ENCODE peak calls at places on chromosomes 7 and 10, in six cellular contexts. One of them, this sample, is unnamed.

GRCh38 chr10:101310528-101311439 is 43.2 kb upstream of the BTRC start:
- DNase-seq in lung: no peak
- DNase-seq in mammary epithelial cell: no peak
- DNase-seq in hepatocyte: peak
- DNase-seq in heart right ventricle: no peak
- DNase-seq in Peyer's patch: no peak
- DNase-seq in this sample: no peak

GRCh38 chr10:125886914-125887512 is 5.9 kb upstream of the DHX32 start:
- DNase-seq in Peyer's patch: no peak
- DNase-seq in heart right ventricle: no peak
- DNase-seq in hepatocyte: no peak
- DNase-seq in lung: no peak
- DNase-seq in mammary epithelial cell: peak
- DNase-seq in this sample: no peak

GRCh38 chr10:97778452-97779302 is 6.9 kb upstream of the SFRP5 start:
- DNase-seq in heart right ventricle: no peak
- DNase-seq in hepatocyte: no peak
- DNase-seq in Peyer's patch: no peak
- DNase-seq in lung: no peak
- DNase-seq in mammary epithelial cell: no peak
- DNase-seq in this sample: no peak

GRCh38 chr7:102320601-102321350 is 34.1 kb downstream of the SH2B2 start:
- DNase-seq in lung: no peak
- DNase-seq in heart right ventricle: no peak
- DNase-seq in Peyer's patch: no peak
- DNase-seq in mammary epithelial cell: no peak
- DNase-seq in hepatocyte: no peak
- DNase-seq in this sample: no peak

GRCh38 chr10:80144302-80145131 is 12.0 kb downstream of the PLAC9 start:
- DNase-seq in mammary epithelial cell: no peak
- DNase-seq in hepatocyte: no peak
- DNase-seq in Peyer's patch: peak
- DNase-seq in heart right ventricle: no peak
- DNase-seq in lung: no peak
- DNase-seq in this sample: peak

GRCh38 chr7:78099715-78100477 is 301.3 kb downstream of the PHTF2 start:
- DNase-seq in lung: no peak
- DNase-seq in hepatocyte: no peak
- DNase-seq in Peyer's patch: no peak
- DNase-seq in mammary epithelial cell: peak
- DNase-seq in heart right ventricle: no peak
- DNase-seq in this sample: no peak

GRCh38 chr10:46540412-46541016 is 15.9 kb downstream of the GPRIN2 start:
- DNase-seq in lung: no peak
- DNase-seq in heart right ventricle: no peak
- DNase-seq in Peyer's patch: no peak
- DNase-seq in mammary epithelial cell: no peak
- DNase-seq in hepatocyte: no peak
- DNase-seq in this sample: peak

GRCh38 chr7:41448104-41448503 is 254.8 kb downstream of the INHBA start:
- DNase-seq in Peyer's patch: no peak
- DNase-seq in heart right ventricle: no peak
- DNase-seq in mammary epithelial cell: no peak
- DNase-seq in lung: no peak
- DNase-seq in hepatocyte: no peak
- DNase-seq in this sample: no peak

GRCh38 chr7:149872419-149873073 is 1.2 kb upstream of the ATP6V0E2 start:
- DNase-seq in Peyer's patch: peak
- DNase-seq in hepatocyte: peak
- DNase-seq in heart right ventricle: peak
- DNase-seq in lung: peak
- DNase-seq in mammary epithelial cell: peak
- DNase-seq in this sample: peak

GRCh38 chr10:22761569-22762220 is 47.3 kb upstream of the PIP4K2A start:
- DNase-seq in Peyer's patch: no peak
- DNase-seq in mammary epithelial cell: no peak
- DNase-seq in hepatocyte: no peak
- DNase-seq in heart right ventricle: no peak
- DNase-seq in lung: no peak
- DNase-seq in this sample: no peak

GRCh38 chr10:18486444-18486843 is 164.9 kb downstream of the NSUN6 start:
- DNase-seq in Peyer's patch: no peak
- DNase-seq in mammary epithelial cell: no peak
- DNase-seq in hepatocyte: peak
- DNase-seq in heart right ventricle: no peak
- DNase-seq in lung: no peak
- DNase-seq in this sample: no peak

GRCh38 chr7:80387634-80388033 is 124.2 kb downstream of the GNAT3 start:
- DNase-seq in lung: no peak
- DNase-seq in mammary epithelial cell: peak
- DNase-seq in heart right ventricle: no peak
- DNase-seq in Peyer's patch: no peak
- DNase-seq in hepatocyte: no peak
- DNase-seq in this sample: no peak

GRCh38 chr10:121288864-121289659 is 309.2 kb downstream of the FGFR2 start:
- DNase-seq in lung: no peak
- DNase-seq in Peyer's patch: no peak
- DNase-seq in hepatocyte: no peak
- DNase-seq in heart right ventricle: no peak
- DNase-seq in mammary epithelial cell: no peak
- DNase-seq in this sample: no peak

GRCh38 chr10:103466734-103467133 is 8.0 kb upstream of the CALHM1 start:
- DNase-seq in lung: no peak
- DNase-seq in Peyer's patch: no peak
- DNase-seq in hepatocyte: no peak
- DNase-seq in mammary epithelial cell: no peak
- DNase-seq in heart right ventricle: no peak
- DNase-seq in this sample: no peak

GRCh38 chr10:49741108-49741995 is 20.8 kb downstream of the OGDHL start:
- DNase-seq in Peyer's patch: no peak
- DNase-seq in lung: no peak
- DNase-seq in hepatocyte: no peak
- DNase-seq in mammary epithelial cell: no peak
- DNase-seq in heart right ventricle: no peak
- DNase-seq in this sample: peak

GRCh38 chr10:71239946-71240795 is 27.8 kb downstream of the UNC5B start:
- DNase-seq in lung: no peak
- DNase-seq in mammary epithelial cell: no peak
- DNase-seq in heart right ventricle: peak
- DNase-seq in Peyer's patch: no peak
- DNase-seq in hepatocyte: no peak
- DNase-seq in this sample: no peak

GRCh38 chr7:151632750-151633515 is 113.2 kb upstream of the RHEB start:
- DNase-seq in heart right ventricle: peak
- DNase-seq in lung: peak
- DNase-seq in hepatocyte: peak
- DNase-seq in Peyer's patch: peak
- DNase-seq in mammary epithelial cell: peak
- DNase-seq in this sample: peak

GRCh38 chr7:128900237-128900636 is 10.3 kb downstream of the KCP start:
- DNase-seq in lung: no peak
- DNase-seq in heart right ventricle: no peak
- DNase-seq in Peyer's patch: no peak
- DNase-seq in hepatocyte: no peak
- DNase-seq in mammary epithelial cell: no peak
- DNase-seq in this sample: no peak
- H3K4me3 ChIP-seq in lung: no peak
- H3K4me3 ChIP-seq in heart right ventricle: no peak
- H3K4me3 ChIP-seq in Peyer's patch: no peak
- H3K4me3 ChIP-seq in hepatocyte: no peak
- H3K4me3 ChIP-seq in mammary epithelial cell: no peak
- H3K4me3 ChIP-seq in this sample: no peak

GRCh38 chr7:141363748-141364147 is 187.5 kb upstream of the AGK start:
- DNase-seq in heart right ventricle: no peak
- DNase-seq in hepatocyte: no peak
- DNase-seq in mammary epithelial cell: no peak
- DNase-seq in Peyer's patch: no peak
- DNase-seq in lung: no peak
- DNase-seq in this sample: no peak

GRCh38 chr7:141370178-141370577 is 181.0 kb upstream of the AGK start:
- DNase-seq in lung: no peak
- DNase-seq in hepatocyte: no peak
- DNase-seq in Peyer's patch: no peak
- DNase-seq in heart right ventricle: no peak
- DNase-seq in mammary epithelial cell: no peak
- DNase-seq in this sample: no peak

GRCh38 chr7:141374425-141374824 is 176.8 kb upstream of the AGK start:
- DNase-seq in lung: no peak
- DNase-seq in Peyer's patch: no peak
- DNase-seq in mammary epithelial cell: no peak
- DNase-seq in heart right ventricle: no peak
- DNase-seq in hepatocyte: no peak
- DNase-seq in this sample: no peak

GRCh38 chr7:141366098-141366621 is 185.1 kb upstream of the AGK start:
- DNase-seq in heart right ventricle: no peak
- DNase-seq in lung: no peak
- DNase-seq in hepatocyte: no peak
- DNase-seq in Peyer's patch: no peak
- DNase-seq in mammary epithelial cell: no peak
- DNase-seq in this sample: peak

DNA sequence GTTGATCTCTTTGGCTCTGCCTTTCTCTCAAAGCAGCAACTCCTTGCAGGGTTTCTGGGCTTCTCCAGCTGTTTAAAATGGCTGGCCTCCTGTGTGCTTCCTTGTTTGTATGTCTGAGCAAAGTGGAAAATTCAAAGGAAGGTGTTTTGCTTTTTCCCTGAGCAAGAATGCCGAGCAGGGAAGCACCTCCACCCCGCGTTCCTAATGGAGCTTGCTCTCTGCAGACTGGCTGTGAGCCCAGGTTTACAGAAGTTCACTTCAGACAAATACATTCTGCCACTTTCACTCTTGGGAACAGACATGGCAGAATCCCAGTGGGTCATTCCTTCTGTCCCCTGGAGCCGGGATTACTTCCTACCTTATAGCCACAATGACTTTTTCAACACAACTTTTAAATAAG is 181.8 kb upstream of the AGK start:
- DNase-seq in hepatocyte: peak
- DNase-seq in lung: no peak
- DNase-seq in Peyer's patch: no peak
- DNase-seq in mammary epithelial cell: no peak
- DNase-seq in heart right ventricle: peak
- DNase-seq in this sample: no peak
- TF ChIP-seq CTCF in hepatocyte: no peak
- TF ChIP-seq CTCF in lung: no peak
- TF ChIP-seq CTCF in Peyer's patch: no peak
- TF ChIP-seq CTCF in mammary epithelial cell: no peak
- TF ChIP-seq CTCF in heart right ventricle: no peak
- TF ChIP-seq CTCF in this sample: no peak

GRCh38 chr7:30755384-30756154 is 3.6 kb downstream of the INMT start:
- DNase-seq in lung: no peak
- DNase-seq in hepatocyte: no peak
- DNase-seq in heart right ventricle: peak
- DNase-seq in mammary epithelial cell: no peak
- DNase-seq in Peyer's patch: no peak
- DNase-seq in this sample: no peak
- H3K4me3 ChIP-seq in lung: peak
- H3K4me3 ChIP-seq in hepatocyte: no peak
- H3K4me3 ChIP-seq in heart right ventricle: peak
- H3K4me3 ChIP-seq in mammary epithelial cell: no peak
- H3K4me3 ChIP-seq in Peyer's patch: no peak
- H3K4me3 ChIP-seq in this sample: no peak

DNA sequence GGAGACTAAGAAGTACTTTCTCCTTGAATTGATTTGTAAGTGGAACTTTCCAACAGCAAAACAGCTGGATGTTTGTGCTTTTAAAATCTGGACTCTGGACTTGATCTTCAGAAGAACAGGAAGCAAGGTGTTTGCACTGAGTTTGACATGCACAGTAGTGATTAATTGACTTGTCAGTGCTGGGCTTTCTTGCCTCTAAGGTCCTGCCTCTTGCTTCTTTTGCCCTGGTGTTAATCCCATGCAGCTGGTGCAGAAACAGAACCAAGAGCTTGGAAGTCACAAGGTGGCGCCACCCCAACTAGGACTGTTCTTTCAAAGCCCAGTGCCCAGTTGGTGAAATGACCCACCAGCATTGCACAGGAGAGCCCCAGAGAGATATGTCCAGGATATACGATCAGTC is 66.8 kb upstream of the SEPHS1 start:
- DNase-seq in Peyer's patch: no peak
- DNase-seq in lung: no peak
- DNase-seq in hepatocyte: peak
- DNase-seq in heart right ventricle: no peak
- DNase-seq in mammary epithelial cell: peak
- DNase-seq in this sample: peak
- TF ChIP-seq CTCF in Peyer's patch: peak
- TF ChIP-seq CTCF in lung: no peak
- TF ChIP-seq CTCF in hepatocyte: no peak
- TF ChIP-seq CTCF in heart right ventricle: no peak
- TF ChIP-seq CTCF in mammary epithelial cell: peak
- TF ChIP-seq CTCF in this sample: peak

GRCh38 chr7:1236132-1236655 is 3.5 kb downstream of the UNCX start:
- DNase-seq in lung: no peak
- DNase-seq in mammary epithelial cell: no peak
- DNase-seq in heart right ventricle: no peak
- DNase-seq in Peyer's patch: no peak
- DNase-seq in hepatocyte: no peak
- DNase-seq in this sample: no peak
- H3K4me3 ChIP-seq in lung: no peak
- H3K4me3 ChIP-seq in mammary epithelial cell: no peak
- H3K4me3 ChIP-seq in heart right ventricle: no peak
- H3K4me3 ChIP-seq in Peyer's patch: no peak
- H3K4me3 ChIP-seq in hepatocyte: no peak
- H3K4me3 ChIP-seq in this sample: peak

GRCh38 chr7:100806276-100806675 is 21.0 kb downstream of the EPHB4 start:
- DNase-seq in lung: no peak
- DNase-seq in hepatocyte: no peak
- DNase-seq in mammary epithelial cell: no peak
- DNase-seq in Peyer's patch: no peak
- DNase-seq in heart right ventricle: no peak
- DNase-seq in this sample: no peak

GRCh38 chr7:100802951-100803350 is 24.4 kb downstream of the EPHB4 start:
- DNase-seq in lung: no peak
- DNase-seq in hepatocyte: no peak
- DNase-seq in Peyer's patch: no peak
- DNase-seq in mammary epithelial cell: peak
- DNase-seq in heart right ventricle: no peak
- DNase-seq in this sample: no peak

GRCh38 chr7:100801833-100802568 is 25.3 kb downstream of the EPHB4 start:
- DNase-seq in hepatocyte: peak
- DNase-seq in lung: peak
- DNase-seq in mammary epithelial cell: peak
- DNase-seq in heart right ventricle: no peak
- DNase-seq in Peyer's patch: no peak
- DNase-seq in this sample: peak

GRCh38 chr7:100804681-100805431 is 22.5 kb downstream of the EPHB4 start:
- DNase-seq in Peyer's patch: no peak
- DNase-seq in heart right ventricle: no peak
- DNase-seq in hepatocyte: no peak
- DNase-seq in mammary epithelial cell: no peak
- DNase-seq in lung: no peak
- DNase-seq in this sample: no peak

GRCh38 chr7:100803398-100804161 is 23.7 kb downstream of the EPHB4 start:
- DNase-seq in heart right ventricle: peak
- DNase-seq in Peyer's patch: peak
- DNase-seq in lung: peak
- DNase-seq in hepatocyte: peak
- DNase-seq in mammary epithelial cell: peak
- DNase-seq in this sample: peak
- TF ChIP-seq CTCF in heart right ventricle: no peak
- TF ChIP-seq CTCF in Peyer's patch: no peak
- TF ChIP-seq CTCF in lung: no peak
- TF ChIP-seq CTCF in hepatocyte: no peak
- TF ChIP-seq CTCF in mammary epithelial cell: no peak
- TF ChIP-seq CTCF in this sample: no peak